ENCODE peak calls at places on chromosomes 6 and 20, in six cellular contexts. R is esophagus squamous epithelium, J is stomach, P is spleen, F is endothelial cell of umbilical vein, T is HCT116. Q is an unnamed sample. For H3K4me1, the result is how much of the 10 kb centered on the place peaks cover.

GRCh38 chr6:68226460-68226859 is 408.6 kb upstream of the ADGRB3 start:
- DNase-seq in R (no peak), J (no peak), P (no peak), F (no peak), T (no peak), Q (no peak)

GRCh38 chr6:74785236-74785635 is 420.6 kb downstream of the COL12A1 start:
- DNase-seq in R (no peak), J (no peak), P (no peak), F (no peak), T (no peak), Q (no peak)

GRCh38 chr20:24584538-24585356 is 115.3 kb downstream of the SYNDIG1 start:
- DNase-seq in R (no peak), J (no peak), P (no peak), F (no peak), T (no peak), Q (no peak)

GRCh38 chr6:56842602-56843475 is 112.1 kb upstream of the BEND6 start:
- DNase-seq in R (no peak), J (no peak), P (peak), F (peak), T (no peak), Q (peak)

GRCh38 chr6:31776961-31777666 is at the start of gene VWA7:
- DNase-seq in R (no peak), J (peak), P (peak), F (peak), T (peak), Q (peak)

GRCh38 chr6:161694995-161695394 is 421.1 kb upstream of the AGPAT4 start:
- DNase-seq in R (no peak), J (no peak), P (no peak), F (peak), T (peak), Q (no peak)

GRCh38 chr6:137571854-137572253 is 77.7 kb upstream of the OLIG3 start:
- DNase-seq in R (no peak), J (peak), P (no peak), F (peak), T (peak), Q (peak)

GRCh38 chr6:129730477-129731165 is 20.6 kb upstream of the ARHGAP18 start:
- DNase-seq in R (no peak), J (no peak), P (no peak), F (peak), T (no peak), Q (no peak)

GRCh38 chr6:11494786-11495564 is 42.6 kb upstream of the TMEM170B start:
- DNase-seq in R (no peak), J (no peak), P (no peak), F (no peak), T (no peak), Q (no peak)

GRCh38 chr6:13866291-13866690 is 51.9 kb upstream of the MCUR1 start:
- DNase-seq in R (no peak), J (no peak), P (no peak), F (no peak), T (no peak), Q (no peak)

GRCh38 chr6:53701333-53702073 is 35.9 kb upstream of the KLHL31 start:
- DNase-seq in R (no peak), J (no peak), P (no peak), F (no peak), T (no peak), Q (no peak)

GRCh38 chr6:28489366-28490190 is 26.0 kb downstream of the GPX6 start:
- DNase-seq in R (no peak), J (peak), P (no peak), F (peak), T (peak), Q (peak)

GRCh38 chr20:56801991-56802740 is 173.1 kb downstream of the TFAP2C start:
- DNase-seq in R (no peak), J (no peak), P (no peak), F (no peak), T (no peak), Q (no peak)

GRCh38 chr20:51427625-51428291 is 114.8 kb downstream of the NFATC2 start:
- DNase-seq in R (no peak), J (no peak), P (no peak), F (no peak), T (no peak), Q (no peak)

GRCh38 chr20:16590234-16590633 is 17.0 kb upstream of the KIF16B start:
- DNase-seq in R (no peak), J (no peak), P (no peak), F (no peak), T (no peak), Q (no peak)

GRCh38 chr20:57089701-57090144 is 176.7 kb downstream of the BMP7 start:
- DNase-seq in R (no peak), J (peak), P (peak), F (peak), T (peak), Q (peak)

GRCh38 chr6:33571637-33572316 is 8.3 kb downstream of the BAK1 start:
- DNase-seq in R (no peak), J (no peak), P (no peak), F (no peak), T (no peak), Q (peak)

GRCh38 chr6:159969921-159970320 is 1.0 kb downstream of the IGF2R start:
- DNase-seq in R (no peak), J (peak), P (no peak), F (peak), T (peak), Q (peak)

GRCh38 chr20:50517817-50518154 is 7.6 kb downstream of the PTPN1 start:
- DNase-seq in R (no peak), J (no peak), P (no peak), F (no peak), T (no peak), Q (no peak)

GRCh38 chr6:20441236-20441635 is 39.6 kb downstream of the E2F3 start:
- DNase-seq in R (no peak), J (no peak), P (no peak), F (no peak), T (no peak), Q (no peak)

GRCh38 chr6:18390476-18390875 is 3.3 kb downstream of the RNF144B start:
- DNase-seq in R (no peak), J (no peak), P (no peak), F (no peak), T (no peak), Q (no peak)

GRCh38 chr6:158611600-158612041 is 32.9 kb downstream of the DYNLT1 start:
- DNase-seq in R (no peak), J (peak), P (no peak), F (no peak), T (no peak), Q (no peak)

GRCh38 chr6:136012198-136012884 is 160.8 kb downstream of the PDE7B start:
- DNase-seq in R (no peak), J (no peak), P (no peak), F (peak), T (no peak), Q (no peak)

GRCh38 chr20:23601715-23602114 is 4.0 kb downstream of the CST9 start:
- DNase-seq in R (no peak), J (no peak), P (no peak), F (no peak), T (no peak), Q (no peak)

GRCh38 chr6:117627533-117627932 is 25.2 kb upstream of the GOPC start:
- DNase-seq in R (no peak), J (no peak), P (no peak), F (no peak), T (no peak), Q (no peak)

GRCh38 chr20:32052792-32053362 is 835 bp downstream of the HCK start:
- DNase-seq in R (no peak), J (peak), P (peak), F (no peak), T (no peak), Q (peak)

GRCh38 chr6:137799950-137800568 is 67.0 kb upstream of the TNFAIP3 start:
- DNase-seq in R (no peak), J (no peak), P (no peak), F (peak), T (peak), Q (peak)

GRCh38 chr20:49318430-49319203 is 40.8 kb upstream of the ZNFX1 start:
- DNase-seq in R (no peak), J (no peak), P (peak), F (no peak), T (no peak), Q (no peak)

GRCh38 chr6:125821825-125822281 is 31.1 kb downstream of the NCOA7 start:
- DNase-seq in R (no peak), J (no peak), P (no peak), F (peak), T (no peak), Q (no peak)

GRCh38 chr6:14922306-14922705 is 323.6 kb upstream of the JARID2 start:
- DNase-seq in R (no peak), J (no peak), P (no peak), F (no peak), T (no peak), Q (no peak)

GRCh38 chr6:75076009-75076408 is 129.8 kb downstream of the COL12A1 start:
- DNase-seq in R (no peak), J (no peak), P (no peak), F (no peak), T (no peak), Q (no peak)

GRCh38 chr6:43120938-43121913 is 45.1 kb downstream of the PTK7 start:
- DNase-seq in R (no peak), J (no peak), P (peak), F (no peak), T (peak), Q (peak)

GRCh38 chr20:17936791-17937687 is 31.6 kb downstream of the SNX5 start:
- DNase-seq in R (no peak), J (peak), P (no peak), F (peak), T (no peak), Q (no peak)

GRCh38 chr6:99364026-99364425 is 14.6 kb upstream of the FAXC start:
- DNase-seq in R (no peak), J (no peak), P (no peak), F (no peak), T (no peak), Q (no peak)

GRCh38 chr6:3281669-3282460 is 23.1 kb downstream of the PSMG4 start:
- DNase-seq in R (no peak), J (no peak), P (peak), F (peak), T (no peak), Q (peak)

GRCh38 chr6:48782230-48782629 is 671.2 kb upstream of the PTCHD4 start:
- DNase-seq in R (no peak), J (no peak), P (no peak), F (no peak), T (no peak), Q (no peak)

GRCh38 chr6:13575377-13575775 is 975 bp downstream of the SIRT5 start:
- DNase-seq in R (no peak), J (no peak), P (no peak), F (no peak), T (no peak), Q (no peak)

GRCh38 chr20:23278172-23278571 is 72.4 kb upstream of the NXT1 start:
- DNase-seq in R (no peak), J (no peak), P (no peak), F (no peak), T (no peak), Q (no peak)

GRCh38 chr20:16607364-16608264 is 34.4 kb upstream of the KIF16B start:
- DNase-seq in R (no peak), J (no peak), P (no peak), F (no peak), T (no peak), Q (no peak)

DNA sequence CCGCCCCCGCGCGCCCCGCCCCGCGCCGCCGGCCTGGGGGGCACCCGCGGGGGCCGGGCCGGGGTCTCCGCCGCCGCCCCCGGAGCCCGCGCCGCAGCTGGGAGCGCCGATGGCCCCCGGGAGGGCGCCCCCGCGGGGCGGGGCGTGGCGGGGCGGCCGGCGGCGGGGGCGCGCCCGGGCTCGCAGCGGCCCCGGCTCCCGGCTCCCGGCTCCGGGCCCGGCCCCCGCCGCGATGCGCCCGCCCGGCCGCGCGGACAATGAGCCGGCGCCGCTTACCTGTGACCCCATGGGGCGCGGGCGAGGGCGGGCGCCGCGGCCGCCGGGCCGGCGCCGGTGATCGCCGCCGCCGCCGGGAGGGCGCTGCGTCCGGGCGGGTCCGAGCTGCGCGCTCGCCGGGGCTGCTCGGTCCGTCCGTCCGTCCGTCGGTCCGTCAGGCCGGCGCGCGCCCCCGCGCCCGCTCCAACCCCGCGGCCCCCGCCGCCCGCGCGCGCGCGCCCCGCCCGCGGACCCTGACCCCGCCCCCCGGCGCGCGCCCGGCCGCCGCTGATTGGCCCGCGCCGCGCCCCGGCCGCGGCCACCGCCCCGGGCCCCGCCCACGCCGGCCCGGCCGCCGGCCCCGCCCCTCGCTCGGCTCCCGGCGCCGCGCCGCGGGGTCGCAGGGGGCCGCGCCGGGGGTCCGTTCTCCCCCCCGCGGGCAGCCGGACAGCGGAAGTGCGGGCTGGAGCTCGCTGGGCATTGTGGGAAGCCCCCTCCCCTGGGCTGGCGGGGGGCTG is at the start of gene ZBTB46:
- DNase-seq in R (no peak), J (peak), P (peak), F (no peak), T (no peak), Q (peak)
- TF ChIP-seq CTCF in R (no peak), J (no peak), P (no peak), F (no peak), T (no peak), Q (no peak)

GRCh38 chr6:144285798-144286502 is 815 bp downstream of the UTRN start:
- DNase-seq in R (no peak), J (peak), P (peak), F (peak), T (no peak), Q (peak)
- TF ChIP-seq POLR2A in R (peak), J (no peak), P (no peak), F (peak), T (no peak), Q (peak)

DNA sequence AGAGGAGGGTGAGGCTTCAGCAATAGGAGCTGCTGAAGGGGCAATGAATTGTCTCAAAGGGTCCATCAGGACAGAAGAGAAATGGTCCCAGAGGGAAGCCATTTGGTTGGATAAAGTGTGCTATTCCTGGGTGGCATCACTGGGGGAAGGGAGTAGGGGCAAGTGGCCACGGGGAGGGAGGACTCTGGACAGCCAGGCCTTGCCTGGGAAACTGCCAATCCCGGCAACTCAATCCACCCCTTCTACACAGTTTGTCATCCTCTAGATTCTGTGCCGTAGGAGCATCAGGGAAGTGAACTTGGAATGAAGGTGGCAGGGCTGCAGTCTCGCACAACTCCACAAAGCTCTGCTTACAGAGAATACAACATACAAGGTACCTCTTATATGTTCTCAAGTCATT is 59.5 kb upstream of the RIPOR2 start:
- DNase-seq in R (no peak), J (no peak), P (no peak), F (no peak), T (no peak), Q (no peak)
- H3K4me1 ChIP-seq in R (under half), J (under half), P (under half), F (under half), T (under half), Q (under half)

GRCh38 chr20:41466836-41467619 is 100.4 kb upstream of the EMILIN3 start:
- DNase-seq in R (no peak), J (no peak), P (no peak), F (no peak), T (no peak), Q (no peak)
- TF ChIP-seq CTCF in R (no peak), J (no peak), P (no peak), F (no peak), T (no peak), Q (no peak)

GRCh38 chr6:22024004-22024403 is 272.8 kb downstream of the PRL start:
- DNase-seq in R (no peak), J (no peak), P (no peak), F (no peak), T (no peak), Q (no peak)

GRCh38 chr6:22024973-22025467 is 271.8 kb downstream of the PRL start:
- DNase-seq in R (no peak), J (no peak), P (no peak), F (no peak), T (no peak), Q (no peak)

GRCh38 chr6:22026160-22026678 is 270.6 kb downstream of the PRL start:
- DNase-seq in R (no peak), J (no peak), P (no peak), F (no peak), T (no peak), Q (no peak)

GRCh38 chr6:22027226-22027725 is 269.6 kb downstream of the PRL start:
- DNase-seq in R (no peak), J (no peak), P (no peak), F (no peak), T (no peak), Q (no peak)

DNA sequence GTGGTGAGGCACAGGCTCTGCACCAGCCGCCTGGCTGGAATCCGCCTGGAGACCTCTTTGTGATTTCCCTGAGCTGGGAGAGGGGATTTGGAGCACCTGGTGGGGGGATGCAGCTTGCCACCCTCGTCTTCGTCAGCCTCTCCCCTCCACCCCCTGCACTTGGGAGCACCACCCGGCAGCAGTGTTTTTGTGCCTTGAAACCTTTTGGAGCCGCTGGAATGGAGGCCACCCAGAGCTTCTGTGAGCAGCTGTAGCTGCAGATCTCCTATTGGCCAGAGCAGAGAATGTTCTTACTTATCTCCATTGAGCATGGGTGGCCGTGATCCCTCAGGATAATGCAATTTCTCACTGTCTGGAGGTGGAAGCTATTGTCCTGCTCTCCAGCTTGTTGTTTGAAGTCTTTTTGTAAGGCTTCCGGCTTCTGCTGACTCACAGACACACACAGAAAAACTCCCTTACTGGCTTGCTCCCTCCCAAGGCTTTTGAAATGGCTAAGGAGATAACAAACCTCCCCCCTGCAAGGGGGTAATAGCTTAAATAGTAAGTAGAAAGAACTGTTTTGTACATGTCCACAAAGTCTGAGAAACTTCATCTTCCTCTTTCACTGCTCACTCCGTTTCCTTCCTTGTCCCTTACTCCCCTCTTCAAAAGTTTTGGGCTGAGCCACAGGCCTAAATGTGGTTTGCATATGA is 271.2 kb downstream of the PRL start:
- DNase-seq in R (no peak), J (no peak), P (no peak), F (peak), T (no peak), Q (peak)
- TF ChIP-seq POLR2A in R (no peak), J (no peak), P (no peak), F (no peak), T (no peak), Q (no peak)

DNA sequence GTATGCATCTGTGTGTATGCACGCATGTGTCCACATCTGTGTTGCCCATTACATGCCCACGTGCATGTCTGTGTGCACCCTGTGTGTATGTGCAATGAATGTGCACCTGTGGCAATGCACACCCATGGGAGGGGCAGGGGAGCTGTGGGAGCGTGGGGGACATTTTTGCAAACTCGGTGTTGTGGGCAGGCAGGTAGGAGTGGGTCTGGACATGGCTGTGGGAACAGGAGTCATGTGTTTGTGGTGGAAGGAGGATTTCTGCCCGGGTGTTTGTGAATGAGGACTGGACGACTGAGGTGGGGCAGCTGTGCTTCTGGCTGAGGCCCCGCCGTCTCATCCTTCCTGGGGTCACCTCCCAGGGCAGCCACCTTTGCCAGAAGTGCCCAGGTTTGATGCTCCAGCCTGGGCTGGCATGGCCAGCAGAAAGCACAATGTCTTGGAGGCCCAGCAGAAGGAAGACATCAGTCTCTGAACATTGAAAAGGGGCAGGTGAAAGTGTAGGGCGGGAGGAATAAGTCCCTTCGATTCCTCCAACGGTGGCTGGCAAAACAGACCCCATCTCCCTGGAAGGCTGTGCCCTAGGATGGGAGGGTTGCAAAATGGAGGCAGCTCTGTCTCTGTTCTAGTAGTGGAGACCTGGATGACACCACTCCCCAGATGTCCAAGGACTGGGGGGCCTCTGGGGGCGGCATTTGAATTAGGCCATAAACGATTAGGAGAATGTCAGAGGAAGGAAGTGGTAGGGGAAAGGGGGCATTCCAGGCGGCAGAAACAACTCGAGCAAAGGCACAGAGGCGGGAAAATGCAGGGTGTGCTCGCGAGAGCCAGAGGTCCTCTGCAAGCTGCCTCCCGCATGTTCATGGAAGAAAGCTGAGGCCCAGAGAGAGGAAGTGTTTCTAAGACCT is 19.1 kb upstream of the ARMC12 start:
- DNase-seq in R (no peak), J (no peak), P (no peak), F (no peak), T (no peak), Q (no peak)
- H3K4me1 ChIP-seq in R (half or more), J (under half), P (under half), F (under half), T (under half), Q (under half)